ENCODE peak calls at places on chromosomes 12 and 14, in six cellular contexts. N, Z, Y, A, I and Q are unnamed samples.

GRCh38 chr14:80381964-80382363 is 170.7 kb upstream of the DIO2 start:
- DNase-seq in N (no peak), A (no peak), Z (no peak), Y (no peak), I (no peak), Q (no peak)

GRCh38 chr12:18864900-18865561 is 127.1 kb downstream of the CAPZA3 start:
- DNase-seq in A (no peak), Z (peak), I (no peak), N (no peak), Y (no peak), Q (no peak)

GRCh38 chr14:58298477-58298879 is at the start of gene ARID4A:
- DNase-seq in I (no peak), Z (no peak), A (peak), N (peak), Y (no peak), Q (no peak)

GRCh38 chr12:45730842-45731336 is 1.4 kb downstream of the ARID2 start:
- DNase-seq in I (peak), N (no peak), A (no peak), Z (peak), Y (peak), Q (peak)

GRCh38 chr12:46839232-46839631 is 13.4 kb upstream of the SLC38A4 start:
- DNase-seq in A (no peak), Z (no peak), Y (no peak), N (no peak), I (no peak), Q (no peak)

GRCh38 chr12:82415402-82415801 is 57.1 kb downstream of the METTL25 start:
- DNase-seq in Y (no peak), A (no peak), Z (peak), N (no peak), I (peak), Q (no peak)

GRCh38 chr14:59189281-59189821 is 884 bp downstream of the DAAM1 start:
- DNase-seq in I (peak), A (peak), Z (peak), Y (peak), N (peak), Q (peak)

GRCh38 chr12:90947869-90948268 is 7.1 kb downstream of the CCER1 start:
- DNase-seq in I (no peak), Z (no peak), Y (no peak), N (no peak), A (no peak), Q (no peak)

GRCh38 chr14:32085845-32086383 is 8.8 kb downstream of the ARHGAP5 start:
- DNase-seq in N (no peak), Y (no peak), I (no peak), A (no peak), Z (no peak), Q (no peak)

GRCh38 chr14:106694638-106695393 is 1168.4 kb downstream of the TMEM121 start:
- DNase-seq in A (no peak), I (no peak), Z (no peak), N (no peak), Y (peak), Q (peak)

GRCh38 chr14:74882103-74882920 is 596 bp downstream of the DLST start:
- DNase-seq in I (peak), N (peak), A (peak), Z (peak), Y (peak), Q (peak)

GRCh38 chr12:45234134-45234865 is 18.4 kb downstream of the ANO6 start:
- DNase-seq in Y (no peak), A (peak), Z (peak), N (peak), I (peak), Q (no peak)

GRCh38 chr14:35754671-35755070 is 54.4 kb downstream of the RALGAPA1 start:
- DNase-seq in A (no peak), Y (no peak), Z (no peak), I (no peak), N (no peak), Q (no peak)

GRCh38 chr12:44245932-44246331 is 410.1 kb downstream of the TMEM117 start:
- DNase-seq in A (no peak), N (no peak), Y (no peak), I (no peak), Z (no peak), Q (no peak)

GRCh38 chr14:100534528-100535286 is 52.5 kb downstream of the BEGAIN start:
- DNase-seq in N (no peak), Z (no peak), I (peak), Y (no peak), A (peak), Q (no peak)

GRCh38 chr12:113241191-113242017 is 20.1 kb downstream of the TPCN1 start:
- DNase-seq in Z (peak), Y (no peak), A (peak), I (no peak), N (no peak), Q (no peak)
- H3K27ac ChIP-seq in Z (peak), Y (no peak), A (peak), I (no peak), N (peak), Q (no peak)

GRCh38 chr14:97977711-97978261 is 1180.6 kb downstream of the VRK1 start:
- DNase-seq in A (peak), Z (peak), N (peak), I (no peak), Y (peak), Q (peak)
- H3K4me3 ChIP-seq in A (no peak), Z (peak), N (peak), I (no peak), Y (peak), Q (peak)

DNA sequence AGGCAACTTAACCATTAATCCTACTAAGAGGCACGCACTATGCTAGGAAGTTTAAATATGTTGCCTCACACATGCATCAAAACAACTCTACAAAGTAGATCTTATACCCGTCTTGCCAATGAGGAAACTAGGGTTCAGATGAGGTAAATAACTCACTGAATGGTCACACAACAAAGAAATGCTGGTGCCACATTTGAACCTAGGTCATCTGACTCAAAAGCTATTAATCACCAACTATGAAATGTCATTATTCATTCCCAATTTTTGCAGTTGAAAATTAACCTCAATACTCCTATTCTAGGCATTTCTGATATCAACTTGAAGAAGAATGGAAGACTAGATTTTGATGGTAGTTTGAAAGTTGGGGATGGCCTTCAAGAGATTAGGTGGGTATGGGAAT is 2.8 kb upstream of the PYROXD1 start:
- DNase-seq in N (no peak), Z (no peak), Y (no peak), I (no peak), A (no peak), Q (no peak)
- H3K27ac ChIP-seq in N (no peak), Z (no peak), Y (no peak), I (no peak), A (no peak), Q (no peak)

DNA sequence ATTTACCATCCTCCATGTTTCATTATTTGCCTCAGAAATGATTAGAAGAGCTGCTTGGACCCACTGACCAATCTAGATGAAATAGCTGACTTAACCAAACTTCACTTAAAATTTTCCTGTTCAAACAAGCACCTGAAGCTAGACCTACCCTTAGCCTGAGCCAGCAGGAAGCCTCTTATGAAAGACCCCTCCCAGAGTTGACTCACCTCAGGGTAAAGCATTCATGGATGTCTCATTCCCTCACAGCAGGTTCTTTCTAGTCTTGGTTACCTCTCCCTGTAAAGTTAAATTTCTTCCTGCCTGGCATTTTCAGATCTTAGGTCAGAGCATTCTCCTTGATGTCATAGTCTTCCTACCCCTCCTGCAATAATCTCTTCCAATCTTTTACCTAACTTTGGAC is 1209.8 kb downstream of the FLRT2 start:
- DNase-seq in Y (no peak), A (no peak), N (no peak), I (no peak), Z (no peak), Q (no peak)
- H3K4me3 ChIP-seq in Y (no peak), A (no peak), N (no peak), I (no peak), Z (no peak), Q (no peak)